ENCODE peak calls at places on chromosome 6, in five cellular contexts. T is left ventricle myocardium inferior; V is heart right ventricle; H is OCI-LY7; K is CD4-positive, alpha-beta T cell. N is an unnamed sample.

GRCh38 chr6:170080828-170081368 is 210.0 kb downstream of the DLL1 start:
- DNase-seq in V (no peak), K (no peak), T (peak), H (no peak), N (no peak)

GRCh38 chr6:100209323-100210137 is 215.5 kb upstream of the MCHR2 start:
- DNase-seq in H (no peak), T (no peak), K (no peak), V (no peak), N (no peak)

GRCh38 chr6:85403331-85404015 is 46.4 kb upstream of the NT5E start:
- DNase-seq in V (no peak), T (no peak), K (no peak), H (no peak), N (no peak)

GRCh38 chr6:11207199-11207968 is 25.1 kb downstream of the NEDD9 start:
- DNase-seq in V (no peak), K (no peak), H (no peak), T (peak), N (peak)

GRCh38 chr6:110341671-110342304 is 16.4 kb downstream of the METTL24 start:
- DNase-seq in V (no peak), H (peak), K (no peak), T (no peak), N (no peak)

GRCh38 chr6:135871878-135872277 is 20.4 kb downstream of the PDE7B start:
- DNase-seq in K (no peak), V (no peak), T (no peak), H (no peak), N (no peak)

GRCh38 chr6:125485757-125486156 is 184.0 kb upstream of the HDDC2 start:
- DNase-seq in H (no peak), T (no peak), K (no peak), V (no peak), N (no peak)

GRCh38 chr6:148085651-148086321 is 256.9 kb upstream of the SASH1 start:
- DNase-seq in K (no peak), H (no peak), V (no peak), T (no peak), N (no peak)

GRCh38 chr6:14172575-14172974 is 55.0 kb downstream of the CD83 start:
- DNase-seq in V (no peak), T (no peak), K (no peak), H (no peak), N (no peak)

GRCh38 chr6:33869826-33870423 is 66.1 kb upstream of the MLN start:
- DNase-seq in H (no peak), T (no peak), V (no peak), K (no peak), N (no peak)

GRCh38 chr6:20875369-20875963 is 341.2 kb downstream of the CDKAL1 start:
- DNase-seq in V (no peak), H (no peak), T (no peak), K (no peak), N (no peak)

GRCh38 chr6:73131706-73132105 is 93.6 kb downstream of the KHDC1L start:
- DNase-seq in K (no peak), V (no peak), T (no peak), H (no peak), N (no peak)

GRCh38 chr6:126176266-126176665 is 163.6 kb upstream of the CENPW start:
- DNase-seq in H (no peak), V (no peak), K (no peak), T (no peak), N (no peak)

GRCh38 chr6:130559166-130559565 is 193.3 kb downstream of the TMEM200A start:
- DNase-seq in K (no peak), H (no peak), T (no peak), V (no peak), N (no peak)

GRCh38 chr6:20427856-20428255 is 26.2 kb downstream of the E2F3 start:
- DNase-seq in V (no peak), H (peak), K (no peak), T (no peak), N (no peak)

GRCh38 chr6:33313709-33314514 is at the start of gene TAPBP:
- DNase-seq in T (peak), V (peak), K (peak), H (peak), N (peak)

GRCh38 chr6:148874698-148875293 is 128.0 kb downstream of the UST start:
- DNase-seq in T (peak), K (no peak), H (no peak), V (peak), N (no peak)

GRCh38 chr6:16319813-16320532 is 81.6 kb downstream of the GMPR start:
- DNase-seq in K (peak), T (peak), H (no peak), V (peak), N (peak)

GRCh38 chr6:134729590-134729989 is 220.3 kb downstream of the ALDH8A1 start:
- DNase-seq in T (no peak), V (no peak), H (no peak), K (no peak), N (no peak)

GRCh38 chr6:80316655-80317332 is 210.3 kb downstream of the BCKDHB start:
- DNase-seq in T (no peak), H (no peak), V (no peak), K (no peak), N (no peak)

GRCh38 chr6:112802154-112802553 is 455.0 kb downstream of the RFPL4B start:
- DNase-seq in T (no peak), H (no peak), K (no peak), V (no peak), N (no peak)

GRCh38 chr6:26363882-26364825 is 844 bp upstream of the BTN3A2 start:
- DNase-seq in V (no peak), K (no peak), H (peak), T (no peak), N (no peak)

GRCh38 chr6:111793711-111794111 is 79.5 kb downstream of the FYN start:
- DNase-seq in T (no peak), K (no peak), H (no peak), V (no peak), N (no peak)

GRCh38 chr6:11085758-11086435 is 7.7 kb upstream of the SMIM13 start:
- DNase-seq in H (no peak), T (no peak), V (no peak), K (no peak), N (no peak)

GRCh38 chr6:139490482-139490881 is 116.0 kb upstream of the CITED2 start:
- DNase-seq in T (no peak), V (no peak), K (no peak), H (peak), N (no peak)

GRCh38 chr6:148445620-148446019 is 103.0 kb downstream of the SASH1 start:
- DNase-seq in T (no peak), K (no peak), H (no peak), V (no peak), N (no peak)

GRCh38 chr6:154613137-154613676 is 102.7 kb upstream of the CNKSR3 start:
- DNase-seq in V (no peak), H (no peak), K (no peak), T (no peak), N (no peak)

GRCh38 chr6:123053602-123054225 is 57.7 kb downstream of the CLVS2 start:
- DNase-seq in H (no peak), K (no peak), V (no peak), T (no peak), N (no peak)

GRCh38 chr6:134720353-134721094 is 229.4 kb downstream of the ALDH8A1 start:
- DNase-seq in K (no peak), T (no peak), H (no peak), V (no peak), N (no peak)

GRCh38 chr6:27777614-27778355 is 134.4 kb downstream of the OR2B2 start:
- DNase-seq in V (no peak), T (no peak), H (no peak), K (no peak), N (no peak)

GRCh38 chr6:71457883-71458282 is 169.3 kb downstream of the OGFRL1 start:
- DNase-seq in K (no peak), T (no peak), H (peak), V (no peak), N (no peak)

GRCh38 chr6:80143312-80143960 is 37.0 kb downstream of the BCKDHB start:
- DNase-seq in H (no peak), K (no peak), T (peak), V (peak), N (peak)

GRCh38 chr6:34900321-34901031 is 11.4 kb downstream of the ANKS1A start:
- DNase-seq in K (no peak), V (no peak), T (no peak), H (no peak), N (no peak)

GRCh38 chr6:108446629-108447150 is 114.0 kb upstream of the FOXO3 start:
- DNase-seq in H (no peak), T (no peak), K (no peak), V (no peak), N (no peak)

GRCh38 chr6:26327450-26328264 is 37.3 kb upstream of the BTN3A2 start:
- DNase-seq in K (peak), H (peak), V (no peak), T (no peak), N (no peak)

DNA sequence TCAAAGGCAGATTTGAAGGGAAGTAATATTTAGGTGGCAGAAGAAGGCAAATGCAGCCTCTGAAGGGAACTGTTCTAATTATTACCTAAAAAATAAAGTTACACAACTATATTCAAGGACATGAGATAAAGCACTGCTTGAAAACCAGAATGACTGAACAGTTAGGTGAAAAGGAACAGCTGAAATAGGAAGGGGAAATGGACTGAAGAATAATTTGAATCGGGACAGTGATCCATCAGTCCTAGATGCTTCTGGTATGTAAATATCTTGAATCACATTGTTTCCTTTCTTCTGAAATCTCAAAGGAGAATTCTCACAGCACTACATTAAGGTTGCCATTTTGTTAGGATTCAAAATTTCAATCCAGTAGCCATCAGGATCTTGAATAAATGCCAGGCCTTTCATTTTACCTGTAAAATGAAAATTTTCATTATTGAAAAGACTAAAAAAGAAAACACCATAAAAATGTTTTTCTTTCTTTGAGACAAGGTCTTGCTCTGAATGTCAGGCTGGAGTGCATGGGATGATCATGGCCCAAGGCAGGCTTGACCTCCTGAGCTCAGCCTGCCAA is 25.9 kb downstream of the GLO1 start:
- DNase-seq in T (no peak), V (no peak), K (no peak), H (no peak), N (no peak)
- H3K27ac ChIP-seq in T (no peak), V (no peak), K (no peak), H (no peak), N (no peak)

GRCh38 chr6:42225419-42225818 is 7.8 kb upstream of the MRPS10 start:
- DNase-seq in H (no peak), K (no peak), V (no peak), T (no peak), N (no peak)

GRCh38 chr6:42227173-42227850 is 9.7 kb upstream of the MRPS10 start:
- DNase-seq in T (no peak), K (no peak), H (no peak), V (no peak), N (no peak)

GRCh38 chr6:42224222-42225042 is 6.8 kb upstream of the MRPS10 start:
- DNase-seq in V (no peak), K (no peak), T (no peak), H (no peak), N (no peak)

GRCh38 chr6:42226251-42227143 is 8.8 kb upstream of the MRPS10 start:
- DNase-seq in V (no peak), K (no peak), T (no peak), H (no peak), N (no peak)

DNA sequence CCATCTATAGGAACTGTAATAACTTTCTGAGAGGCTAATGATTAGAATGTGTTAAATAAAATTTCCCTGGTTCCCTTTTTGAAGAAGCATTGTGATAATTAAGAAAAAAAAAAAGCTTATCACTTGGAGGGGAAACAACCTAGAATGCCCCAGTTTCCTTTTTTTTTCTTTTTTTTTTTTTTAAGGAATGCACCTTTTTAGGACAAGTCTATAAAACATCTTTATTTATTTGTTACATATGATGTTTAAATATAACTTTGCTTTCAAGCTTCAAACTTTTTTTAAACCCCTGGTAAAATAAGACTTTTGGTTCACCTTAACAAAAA is 7.3 kb upstream of the MRPS10 start:
- DNase-seq in T (no peak), H (no peak), K (no peak), V (no peak), N (no peak)
- H3K27ac ChIP-seq in T (no peak), H (no peak), K (no peak), V (no peak), N (no peak)

DNA sequence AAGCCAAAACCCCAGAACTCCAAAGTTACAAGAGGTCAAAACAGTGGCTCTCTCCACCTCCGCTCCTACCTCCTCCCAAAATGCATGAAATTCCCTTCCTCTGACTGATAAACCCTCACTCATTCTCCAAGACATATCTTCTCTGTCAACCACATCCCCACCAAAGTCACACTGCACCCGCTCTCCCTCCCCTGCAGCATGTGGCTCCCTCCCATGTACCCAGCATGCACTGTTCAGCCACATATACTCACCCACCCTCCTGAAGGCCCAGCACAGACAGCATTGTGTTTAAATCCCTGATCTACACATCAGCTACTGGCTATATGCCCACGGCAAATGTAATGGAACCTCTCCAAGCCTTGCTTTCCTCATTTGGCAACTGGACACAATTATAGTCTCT is 5.5 kb upstream of the POU5F1 start:
- DNase-seq in V (no peak), K (no peak), T (no peak), H (no peak), N (no peak)
- H3K27ac ChIP-seq in V (peak), K (no peak), T (no peak), H (no peak), N (no peak)

DNA sequence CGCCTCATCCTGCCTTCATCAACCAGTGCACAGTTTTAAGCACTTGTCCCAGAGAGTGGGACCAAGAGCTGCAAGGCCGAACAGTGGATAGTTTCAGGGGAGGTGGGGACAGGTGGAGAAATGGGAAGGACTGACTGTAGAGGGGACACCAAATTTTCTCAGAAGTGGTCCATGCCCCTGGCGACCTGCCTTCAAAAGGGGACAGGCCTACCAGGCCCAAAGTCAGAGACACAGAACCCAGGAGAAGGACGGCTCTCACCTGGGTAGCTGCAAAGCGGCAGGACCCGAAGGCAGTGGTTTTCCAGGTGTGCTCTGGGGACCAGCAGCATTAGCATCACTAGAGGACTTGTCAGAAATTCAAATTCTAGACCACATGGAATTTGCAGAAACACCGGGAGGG is 5.8 kb downstream of the TFEB start:
- DNase-seq in T (no peak), V (no peak), H (no peak), K (no peak), N (no peak)
- H3K27ac ChIP-seq in T (peak), V (no peak), H (peak), K (no peak), N (peak)

DNA sequence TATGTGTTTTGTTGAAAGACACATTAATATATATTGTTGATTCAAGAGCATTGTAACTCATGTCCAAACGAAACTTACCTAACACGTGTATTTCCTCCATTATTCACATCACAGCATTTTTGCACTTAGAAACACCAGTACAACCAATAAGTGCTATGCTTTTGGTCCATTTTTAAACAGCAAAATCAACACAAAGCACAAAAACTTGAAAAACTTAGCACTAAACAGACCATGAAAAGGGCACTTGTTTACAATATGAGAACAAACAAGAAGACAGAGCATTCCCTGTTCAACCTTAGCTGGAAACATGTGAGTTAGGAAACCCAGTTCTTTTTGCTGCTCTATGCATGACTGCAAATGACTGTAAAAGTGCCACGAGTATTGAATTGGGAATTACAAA is 9.6 kb downstream of the GLYATL3 start:
- DNase-seq in T (no peak), H (no peak), V (no peak), K (no peak), N (no peak)
- H3K27ac ChIP-seq in T (no peak), H (no peak), V (no peak), K (no peak), N (no peak)

N was measured in substantia nigra.